ENCODE peak calls at places on chromosomes 4 and X, in five cellular contexts. Q is astrocyte of the spinal cord, O is HFF-Myc, Z is NCI-H1105 treated with DMSO at 0.1 percent for 48 hours, A is tibial nerve. W is an unnamed sample.

GRCh38 chr4:5409237-5409636 is 299.1 kb downstream of the EVC2 start:
- DNase-seq in Q (no peak), O (no peak), Z (no peak), A (no peak), W (no peak)

GRCh38 chr4:119025440-119025839 is 110.2 kb upstream of the MYOZ2 start:
- DNase-seq in Q (peak), O (no peak), Z (no peak), A (peak), W (peak)

GRCh38 chrX:100424012-100424411 is 13.9 kb upstream of the PCDH19 start:
- DNase-seq in Q (no peak), O (no peak), Z (no peak), A (no peak), W (no peak)

GRCh38 chrX:65667503-65668355 is at the start of gene MSN:
- DNase-seq in Q (peak), O (no peak), Z (no peak), A (peak), W (no peak)

GRCh38 chr4:176753049-176753448 is 39.7 kb downstream of the VEGFC start:
- DNase-seq in Q (peak), O (peak), Z (no peak), A (no peak), W (no peak)

GRCh38 chrX:108139303-108139702 is 47.7 kb downstream of the ATG4A start:
- DNase-seq in Q (no peak), O (no peak), Z (no peak), A (no peak), W (no peak)

GRCh38 chr4:138400528-138400927 is 158.4 kb upstream of the SLC7A11 start:
- DNase-seq in Q (no peak), O (no peak), Z (no peak), A (no peak), W (no peak)

GRCh38 chr4:6534618-6535328 is 40.2 kb upstream of the MAN2B2 start:
- DNase-seq in Q (no peak), O (no peak), Z (no peak), A (no peak), W (no peak)

GRCh38 chr4:82851902-82852750 is 38.8 kb downstream of the SEC31A start:
- DNase-seq in Q (peak), O (no peak), Z (no peak), A (no peak), W (no peak)

GRCh38 chrX:41010188-41010846 is 74.9 kb upstream of the USP9X start:
- DNase-seq in Q (peak), O (peak), Z (no peak), A (peak), W (peak)

GRCh38 chrX:123476636-123477219 is 256.1 kb downstream of the THOC2 start:
- DNase-seq in Q (no peak), O (no peak), Z (no peak), A (peak), W (no peak)